ENCODE peak calls at places on chromosomes 6 and 20, in nine cellular contexts. M is colonic mucosa, I is astrocyte, S is PC-3, Q is fibroblast of lung, E is IMR-90, U is MM.1S, C is endothelial cell of umbilical vein, P is kidney. T is an unnamed sample.

GRCh38 chr20:13723015-13723414 is 61.7 kb downstream of the ESF1 start:
- DNase-seq in M (no peak), I (no peak), S (no peak), Q (peak; percentile 32), E (no peak), U (no peak), C (no peak), P (no peak), T (no peak)

GRCh38 chr20:21213691-21214090 is 87.8 kb downstream of the KIZ start:
- DNase-seq in M (no peak), I (no peak), S (no peak), Q (no peak), E (no peak), U (no peak), C (no peak), P (no peak), T (no peak)

GRCh38 chr6:170107606-170108222 is 183.2 kb downstream of the DLL1 start:
- DNase-seq in M (no peak), I (no peak), S (no peak), Q (no peak), E (no peak), U (no peak), C (no peak), P (peak; percentile 39), T (peak; percentile 35)

GRCh38 chr6:10316327-10316726 is 98.5 kb downstream of the TFAP2A start:
- DNase-seq in M (peak; percentile 17), I (peak; percentile 95), S (peak; percentile 80), Q (peak; percentile 22), E (peak; percentile 72), U (no peak), C (no peak), P (no peak), T (no peak)

GRCh38 chr6:47306887-47307286 is 2.8 kb downstream of the TNFRSF21 start:
- DNase-seq in M (no peak), I (no peak), S (peak; percentile 39), Q (no peak), E (no peak), U (no peak), C (peak; percentile 23), P (no peak), T (no peak)

GRCh38 chr20:21706345-21707195 is 1.1 kb downstream of the PAX1 start:
- DNase-seq in M (no peak), I (no peak), S (no peak), Q (no peak), E (no peak), U (no peak), C (no peak), P (peak; percentile 56), T (peak; percentile 75)

GRCh38 chr6:81985191-81985590 is 232.7 kb upstream of the TENT5A start:
- DNase-seq in M (no peak), I (no peak), S (peak; percentile 42), Q (peak; percentile 17), E (peak; percentile 20), U (no peak), C (no peak), P (no peak), T (no peak)

GRCh38 chr6:12903246-12903645 is 186.7 kb downstream of the PHACTR1 start:
- DNase-seq in M (no peak), I (no peak), S (no peak), Q (no peak), E (no peak), U (no peak), C (no peak), P (no peak), T (no peak)

GRCh38 chr6:69775941-69776340 is 20.9 kb downstream of the LMBRD1 start:
- DNase-seq in M (no peak), I (no peak), S (peak; percentile 72), Q (no peak), E (no peak), U (no peak), C (no peak), P (no peak), T (no peak)

GRCh38 chr6:169725270-169726048 is 1.2 kb upstream of the PHF10 start:
- DNase-seq in M (peak; percentile 60), I (peak; percentile 69), S (peak; percentile 55), Q (peak; percentile 91), E (peak; percentile 94), U (no peak), C (peak; percentile 87), P (peak; percentile 79), T (peak; percentile 82)

GRCh38 chr6:26033132-26033941 is 53.9 kb upstream of the HFE start:
- DNase-seq in M (peak; percentile 71), I (peak; percentile 99), S (peak; percentile 97), Q (peak; percentile 99), E (peak; percentile 99), U (peak; percentile 95), C (peak; percentile 97), P (peak; percentile 88), T (peak; percentile 87)

GRCh38 chr20:46000571-46001145 is 8.1 kb upstream of the MMP9 start:
- DNase-seq in M (no peak), I (no peak), S (no peak), Q (no peak), E (no peak), U (no peak), C (no peak), P (no peak), T (peak; percentile 70)

GRCh38 chr6:33894438-33894837 is 90.6 kb upstream of the MLN start:
- DNase-seq in M (no peak), I (peak; percentile 33), S (no peak), Q (no peak), E (no peak), U (no peak), C (no peak), P (peak; percentile 21), T (no peak)

GRCh38 chr6:137894779-137895385 is 27.8 kb downstream of the TNFAIP3 start:
- DNase-seq in M (no peak), I (peak; percentile 41), S (peak; percentile 37), Q (no peak), E (peak; percentile 73), U (no peak), C (no peak), P (no peak), T (no peak)

GRCh38 chr6:93418448-93419303 is 683 bp downstream of the EPHA7 start:
- DNase-seq in M (peak; percentile 21), I (peak; percentile 27), S (peak; percentile 13), Q (peak; percentile 54), E (no peak), U (peak; percentile 48), C (peak; percentile 47), P (peak; percentile 71), T (peak; percentile 88)
- H3K9ac ChIP-seq in M (no peak overlapping the region), I (peak overlapping the region; percentile 8), S (peak overlapping the region; percentile 48), Q (no peak overlapping the region), E (no peak overlapping the region), U (peak overlapping the region; percentile 38), C (no peak overlapping the region), P (peak overlapping the region; percentile 52), T (peak overlapping the region; percentile 50)

GRCh38 chr6:7300890-7301289 is 12.1 kb downstream of the SSR1 start:
- DNase-seq in M (no peak), I (no peak), S (no peak), Q (no peak), E (no peak), U (no peak), C (no peak), P (no peak), T (no peak)
- H3K36me3 ChIP-seq in M (peaks cover 10% of the 10 kb centered on the region), I (peaks cover 66% of the 10 kb centered on the region), S (peaks cover 74% of the 10 kb centered on the region), Q (peaks cover 9% of the 10 kb centered on the region), E (peaks cover 40% of the 10 kb centered on the region), U (peaks cover 42% of the 10 kb centered on the region), C (peaks cover 18% of the 10 kb centered on the region), P (peaks cover 52% of the 10 kb centered on the region), T (peaks cover 94% of the 10 kb centered on the region)

GRCh38 chr20:43508106-43508505 is 609 bp downstream of the L3MBTL1 start:
- DNase-seq in M (peak; percentile 30), I (no peak), S (peak; percentile 22), Q (no peak), E (no peak), U (no peak), C (no peak), P (no peak), T (peak; percentile 78)

GRCh38 chr20:43511879-43512278 is 4.4 kb downstream of the L3MBTL1 start:
- DNase-seq in M (no peak), I (no peak), S (no peak), Q (no peak), E (no peak), U (no peak), C (no peak), P (no peak), T (no peak)

GRCh38 chr20:43508604-43509040 is 1.1 kb downstream of the L3MBTL1 start:
- DNase-seq in M (no peak), I (no peak), S (no peak), Q (no peak), E (no peak), U (no peak), C (no peak), P (no peak), T (peak; percentile 93)

GRCh38 chr20:43506238-43506637 is 1.3 kb upstream of the L3MBTL1 start:
- DNase-seq in M (no peak), I (no peak), S (no peak), Q (no peak), E (no peak), U (no peak), C (no peak), P (no peak), T (no peak)

DNA sequence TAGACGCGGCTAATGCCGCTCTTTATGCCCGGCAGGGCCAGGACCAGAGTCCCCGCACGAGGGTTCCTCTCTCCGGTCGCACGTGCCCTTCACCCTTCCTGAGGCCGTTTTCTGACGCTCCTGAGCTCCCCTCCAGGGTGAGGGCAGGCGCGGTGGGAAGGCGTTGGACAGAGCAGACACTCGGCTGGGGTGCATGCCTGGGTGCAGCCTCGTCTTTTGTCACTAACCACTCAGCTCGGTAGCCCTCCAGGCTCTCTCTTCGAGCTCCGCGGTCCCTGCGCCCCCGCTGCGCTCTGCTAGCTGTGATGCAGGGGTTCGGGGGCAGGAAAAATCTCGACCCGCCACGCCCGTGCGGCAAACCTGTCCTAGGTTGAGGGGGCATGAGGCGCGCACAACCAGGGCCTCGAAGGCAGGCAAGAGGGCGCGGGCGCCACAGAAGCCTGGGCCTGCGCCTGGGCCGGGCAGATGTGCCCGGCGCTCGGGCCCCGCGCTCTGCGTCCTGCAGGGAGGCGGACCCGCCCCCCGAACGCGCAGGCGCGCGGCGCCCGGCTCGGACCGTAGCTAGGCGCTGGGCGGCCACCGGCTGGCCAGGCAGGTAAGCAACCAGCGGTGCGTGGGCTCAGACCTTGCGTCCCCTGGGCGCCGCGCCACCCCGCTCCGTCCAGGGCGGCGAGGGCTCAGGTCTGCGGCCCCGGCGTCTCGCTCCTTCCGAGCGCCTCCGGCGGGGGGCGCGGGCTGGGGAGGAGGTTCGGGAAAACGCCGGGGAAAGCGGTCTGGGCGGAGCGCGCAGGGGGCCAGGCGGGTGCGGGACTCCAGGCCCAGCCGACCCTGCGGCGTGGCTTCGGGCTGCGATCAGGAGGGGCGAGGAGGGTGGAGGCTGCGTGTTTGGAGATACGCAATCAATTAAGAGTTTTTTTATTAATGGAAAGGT is at the start of gene L3MBTL1:
- DNase-seq in M (peak; percentile 61), I (no peak), S (peak; percentile 51), Q (peak; percentile 27), E (peak; percentile 23), U (peak; percentile 23), C (peak; percentile 35), P (peak; percentile 81), T (peak; percentile 90)
- TF ChIP-seq CTCF in M (no peak), I (no peak), S (no peak), Q (no peak), E (no peak), U (no peak), C (no peak), P (peak; percentile 1), T (no peak)

GRCh38 chr6:24936641-24937317 is 1.0 kb upstream of the RIPOR2 start:
- DNase-seq in M (no peak), I (no peak), S (peak; percentile 22), Q (no peak), E (peak; percentile 58), U (peak; percentile 22), C (no peak), P (no peak), T (no peak)
- H3K9ac ChIP-seq in M (no peak overlapping the region), I (no peak overlapping the region), S (no peak overlapping the region), Q (no peak overlapping the region), E (no peak overlapping the region), U (no peak overlapping the region), C (no peak overlapping the region), P (no peak overlapping the region), T (no peak overlapping the region)

T was measured in endodermal cell.